ENCODE peak calls at places on chromosome 2, in eight cellular contexts. Y is ovary; W is KG1; D is CD8-positive, alpha-beta memory T cell; M is OCI-M1; B is GM23248; P is stimulated activated CD4-positive, alpha-beta T cell treated with anti-CD3 and anti-CD28 coated beads, Interleukin-15, amount 100 ng/mL, for 1 hour; L is brain microvascular endothelial cell. T is an unnamed sample.

GRCh38 chr2:85712261-85712660 is 18.1 kb downstream of the GNLY start:
- DNase-seq in B (no peak), Y (no peak), D (no peak), W (no peak), L (no peak), M (no peak), P (no peak), T (no peak)

GRCh38 chr2:32366595-32366994 is 9.8 kb downstream of the BIRC6 start:
- DNase-seq in B (no peak), Y (no peak), P (no peak), L (no peak), D (no peak), M (no peak), W (no peak), T (no peak)

GRCh38 chr2:19026156-19026660 is 332.2 kb downstream of the OSR1 start:
- DNase-seq in B (no peak), Y (no peak), D (no peak), P (no peak), L (no peak), W (no peak), M (no peak), T (no peak)

GRCh38 chr2:110679337-110679707 is 1.5 kb upstream of the BUB1 start:
- DNase-seq in M (peak; percentile 93), D (no peak), Y (peak; percentile 24), P (no peak), L (peak; percentile 27), B (peak; percentile 27), W (peak; percentile 19), T (no peak)

GRCh38 chr2:74137651-74138050 is 10.1 kb downstream of the BOLA3 start:
- DNase-seq in Y (no peak), W (no peak), B (no peak), M (no peak), D (no peak), L (no peak), P (no peak), T (no peak)

GRCh38 chr2:28707592-28707991 is 44.0 kb upstream of the PPP1CB start:
- DNase-seq in P (no peak), D (no peak), W (no peak), B (no peak), M (no peak), Y (no peak), L (no peak), T (no peak)

GRCh38 chr2:230915297-230915696 is 9.7 kb downstream of the GPR55 start:
- DNase-seq in D (no peak), P (no peak), L (no peak), M (no peak), W (no peak), Y (no peak), B (no peak), T (no peak)

GRCh38 chr2:187296869-187297268 is 151.2 kb downstream of the CALCRL start:
- DNase-seq in B (no peak), P (no peak), D (no peak), Y (no peak), M (no peak), L (no peak), W (no peak), T (no peak)

GRCh38 chr2:4139711-4140110 is 436.3 kb downstream of the DCDC2C start:
- DNase-seq in W (no peak), Y (no peak), L (no peak), M (no peak), B (no peak), P (no peak), D (no peak), T (peak; percentile 50)

GRCh38 chr2:120391905-120392665 is 46.1 kb downstream of the INHBB start:
- DNase-seq in B (no peak), Y (no peak), L (no peak), P (no peak), M (no peak), W (no peak), D (no peak), T (no peak)

GRCh38 chr2:28153851-28154250 is 238.8 kb upstream of the FOSL2 start:
- DNase-seq in B (no peak), W (no peak), Y (no peak), D (no peak), P (no peak), L (no peak), M (no peak), T (no peak)

GRCh38 chr2:211875488-211875887 is 663.1 kb downstream of the ERBB4 start:
- DNase-seq in W (no peak), P (no peak), Y (no peak), M (no peak), D (no peak), L (peak; percentile 35), B (no peak), T (no peak)

GRCh38 chr2:43138441-43138840 is 88.0 kb downstream of the ZFP36L2 start:
- DNase-seq in P (no peak), M (no peak), L (no peak), B (no peak), Y (no peak), D (no peak), W (no peak), T (no peak)

GRCh38 chr2:96861074-96861473 is 3.3 kb upstream of the ANKRD39 start:
- DNase-seq in L (no peak), M (no peak), Y (no peak), D (no peak), P (no peak), W (no peak), B (no peak), T (no peak)

GRCh38 chr2:25252291-25253152 is 84.1 kb upstream of the POMC start:
- DNase-seq in M (peak; percentile 77), B (peak; percentile 72), Y (peak; percentile 83), L (peak; percentile 31), P (peak; percentile 52), D (peak; percentile 43), W (no peak), T (peak; percentile 39)

GRCh38 chr2:65539633-65540032 is 107.2 kb upstream of the SPRED2 start:
- DNase-seq in L (no peak), Y (no peak), D (no peak), M (no peak), P (no peak), W (no peak), B (no peak), T (peak; percentile 3)